ENCODE peak calls at places on chromosomes 12 and 14, in seven cellular contexts. V, J, M, H, W, R and I are unnamed samples.

GRCh38 chr12:132582582-132583279 is 27.7 kb downstream of the LRCOL1 start:
- DNase-seq in V (no peak), J (no peak), M (no peak), H (no peak), W (no peak), R (no peak), I (no peak)

GRCh38 chr12:22797686-22798085 is 172.7 kb downstream of the ETNK1 start:
- DNase-seq in V (no peak), J (no peak), M (no peak), H (no peak), W (no peak), R (no peak), I (no peak)

GRCh38 chr14:68608235-68608962 is 184.5 kb downstream of the ZFP36L1 start:
- DNase-seq in V (no peak), J (no peak), M (no peak), H (peak), W (no peak), R (peak), I (no peak)

GRCh38 chr14:89638888-89639287 is 221.9 kb upstream of the FOXN3 start:
- DNase-seq in V (no peak), J (no peak), M (no peak), H (no peak), W (no peak), R (no peak), I (no peak)

GRCh38 chr12:57237653-57237951 is 8.1 kb downstream of the SHMT2 start:
- DNase-seq in V (no peak), J (no peak), M (no peak), H (no peak), W (no peak), R (no peak), I (no peak)

GRCh38 chr12:24081092-24081529 is 131.6 kb upstream of the SOX5 start:
- DNase-seq in V (no peak), J (no peak), M (no peak), H (no peak), W (no peak), R (no peak), I (no peak)

GRCh38 chr14:20454359-20454644 is 310 bp downstream of the OSGEP start:
- DNase-seq in V (peak), J (peak), M (peak), H (no peak), W (peak), R (no peak), I (no peak)

GRCh38 chr12:112665971-112666370 is 125.6 kb upstream of the RPH3A start:
- DNase-seq in V (no peak), J (no peak), M (no peak), H (no peak), W (no peak), R (no peak), I (no peak)

DNA sequence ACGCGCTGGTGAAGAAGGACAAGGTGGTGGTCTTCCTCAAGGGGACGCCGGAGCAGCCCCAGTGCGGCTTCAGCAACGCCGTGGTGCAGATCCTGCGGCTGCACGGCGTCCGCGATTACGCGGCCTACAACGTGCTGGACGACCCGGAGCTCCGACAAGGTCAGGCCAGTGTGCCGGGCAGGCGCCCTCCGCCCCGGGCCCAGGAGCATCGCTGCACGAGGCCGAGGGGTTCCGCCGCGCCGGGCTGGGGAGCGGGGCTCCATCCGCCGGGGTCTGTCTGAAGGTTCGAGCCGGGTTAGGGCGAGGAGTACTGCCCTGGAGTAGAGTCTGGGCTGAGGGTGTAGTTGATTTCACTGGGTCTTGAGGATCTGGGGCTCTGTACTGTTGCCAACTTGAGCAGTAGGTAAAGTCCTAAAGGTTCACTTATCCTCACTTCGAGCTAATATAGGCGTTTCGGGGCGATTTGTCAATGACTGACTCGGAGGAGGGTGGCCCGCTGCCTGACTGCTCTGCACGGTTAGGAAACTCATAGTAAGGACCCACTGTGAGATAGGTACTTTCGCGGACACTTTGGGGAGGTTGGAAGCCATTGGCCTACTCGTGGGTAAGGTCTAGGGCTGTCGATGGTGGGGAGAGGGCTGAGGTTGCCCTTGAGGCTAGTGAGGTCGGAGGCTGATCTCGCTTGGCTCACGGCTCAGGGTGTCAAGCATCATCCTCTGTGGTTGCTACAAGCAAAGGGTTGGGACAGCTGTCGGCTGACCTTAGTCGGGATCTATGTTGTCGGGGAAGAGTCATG is 574 bp downstream of the GLRX5 start:
- DNase-seq in V (no peak), J (no peak), M (no peak), H (no peak), W (no peak), R (peak), I (no peak)
- H3K27ac ChIP-seq in V (peak), J (peak), M (peak), H (peak), W (peak), R (peak), I (peak)

GRCh38 chr12:69345742-69346141 is 2.4 kb upstream of the LYZ start:
- DNase-seq in V (no peak), J (no peak), M (no peak), H (no peak), W (no peak), R (no peak), I (no peak)
- H3K27ac ChIP-seq in V (no peak), J (no peak), M (no peak), H (no peak), W (no peak), R (no peak), I (no peak)

GRCh38 chr12:62882696-62883095 is 52.3 kb downstream of the PPM1H start:
- DNase-seq in V (no peak), J (no peak), M (no peak), H (no peak), W (no peak), R (no peak), I (no peak)
- H3K27ac ChIP-seq in V (no peak), J (no peak), M (no peak), H (no peak), W (no peak), R (no peak), I (no peak)

DNA sequence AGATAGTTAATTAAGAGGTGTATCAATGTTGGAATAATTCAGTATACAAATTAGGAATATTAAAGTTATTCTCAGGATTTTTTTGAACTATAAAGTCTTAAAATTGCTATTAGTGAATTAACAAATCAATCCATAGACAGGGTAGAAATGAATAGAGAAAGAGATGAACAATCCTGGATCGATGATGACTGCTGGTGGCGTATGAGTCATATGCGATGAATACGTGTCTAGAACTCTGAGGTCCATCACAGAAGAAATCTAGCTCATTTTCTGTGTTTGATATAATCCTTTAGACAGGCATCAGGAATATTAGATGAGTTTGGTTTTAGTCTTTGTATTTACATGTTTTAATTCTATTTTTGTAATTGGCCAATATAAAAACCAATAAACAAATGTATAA is 85.4 kb upstream of the RTL1 start:
- DNase-seq in V (no peak), J (no peak), M (no peak), H (no peak), W (no peak), R (no peak), I (no peak)
- H3K27ac ChIP-seq in V (no peak), J (no peak), M (no peak), H (no peak), W (peak), R (no peak), I (no peak)

GRCh38 chr12:62684586-62685295 is 218.1 kb downstream of the MON2 start:
- DNase-seq in V (no peak), J (no peak), M (no peak), H (peak), W (no peak), R (peak), I (peak)
- H3K27ac ChIP-seq in V (no peak), J (no peak), M (no peak), H (peak), W (no peak), R (peak), I (peak)

GRCh38 chr12:70364695-70365397 is 1.2 kb upstream of the KCNMB4 start:
- DNase-seq in V (no peak), J (no peak), M (no peak), H (no peak), W (no peak), R (no peak), I (no peak)

GRCh38 chr12:70366581-70367267 is 634 bp downstream of the KCNMB4 start:
- DNase-seq in V (peak), J (peak), M (peak), H (peak), W (peak), R (peak), I (peak)

GRCh38 chr12:70365648-70366518 is at the start of gene KCNMB4:
- DNase-seq in V (peak), J (peak), M (peak), H (peak), W (peak), R (peak), I (peak)

GRCh38 chr12:70365398-70365647 is 767 bp upstream of the KCNMB4 start:
- DNase-seq in V (no peak), J (no peak), M (no peak), H (no peak), W (no peak), R (no peak), I (no peak)

DNA sequence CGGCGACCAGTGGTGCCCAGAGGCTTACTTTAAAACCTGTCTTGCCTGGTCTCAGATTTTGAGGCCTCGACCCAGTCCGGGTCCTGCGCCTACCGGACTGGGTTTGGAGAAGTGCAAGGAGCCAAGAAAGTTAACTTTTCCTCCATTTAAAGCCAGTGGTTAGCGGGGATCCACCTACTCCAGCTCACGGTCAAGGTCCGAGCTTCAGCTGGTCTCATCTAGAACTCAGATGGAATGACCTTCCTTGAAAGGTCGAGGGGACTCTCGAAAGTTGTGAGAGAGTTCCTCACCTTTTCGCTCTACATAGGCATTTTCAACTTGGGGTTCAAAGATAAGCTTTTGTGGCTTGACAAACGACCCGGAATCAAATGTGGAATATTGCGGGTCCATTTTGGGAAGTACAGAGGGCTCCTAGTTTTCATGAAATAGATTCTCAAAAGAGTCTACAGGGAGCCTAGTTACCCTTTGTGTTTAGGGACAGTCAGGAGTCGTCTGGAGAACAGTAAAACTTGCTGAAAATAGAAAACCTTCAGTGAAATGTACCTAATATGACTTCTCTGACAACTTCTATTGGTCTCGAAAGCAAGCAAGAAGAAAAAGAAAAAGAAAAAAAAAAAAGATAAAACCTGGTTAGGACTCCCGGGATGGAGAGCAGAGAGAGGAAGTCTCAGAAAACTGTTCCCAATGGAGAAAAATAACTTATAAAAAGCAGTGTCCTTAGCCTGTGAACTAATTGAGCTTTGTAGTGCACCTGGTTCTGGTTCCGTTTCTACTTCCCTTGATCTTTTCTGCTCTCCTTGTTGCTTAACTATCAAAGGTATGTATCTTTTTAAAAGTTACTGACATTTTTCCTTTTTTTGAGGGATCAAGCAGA is 1.4 kb downstream of the KCNMB4 start:
- DNase-seq in V (no peak), J (no peak), M (peak), H (no peak), W (peak), R (no peak), I (no peak)
- H3K27ac ChIP-seq in V (peak), J (no peak), M (no peak), H (no peak), W (no peak), R (peak), I (no peak)

DNA sequence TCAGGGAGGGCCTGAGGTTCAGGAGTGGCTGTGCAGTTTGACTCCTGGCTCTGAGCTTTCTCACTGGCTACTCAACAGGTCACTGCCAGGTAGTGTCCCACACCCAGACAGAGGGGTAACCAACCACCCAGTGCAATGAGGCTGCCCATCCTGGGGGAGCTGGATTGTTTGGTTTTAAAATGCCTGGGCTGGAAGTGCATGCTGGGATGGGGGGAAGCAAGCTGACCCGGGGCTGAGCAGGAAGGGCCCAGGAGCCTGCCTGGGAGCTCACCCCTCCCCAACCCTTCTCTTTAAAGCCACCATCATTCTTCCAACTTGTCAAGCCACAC is 12.6 kb upstream of the ABHD12B start:
- DNase-seq in V (no peak), J (no peak), M (no peak), H (no peak), W (no peak), R (no peak), I (no peak)
- H3K27ac ChIP-seq in V (no peak), J (peak), M (peak), H (peak), W (peak), R (peak), I (peak)

DNA sequence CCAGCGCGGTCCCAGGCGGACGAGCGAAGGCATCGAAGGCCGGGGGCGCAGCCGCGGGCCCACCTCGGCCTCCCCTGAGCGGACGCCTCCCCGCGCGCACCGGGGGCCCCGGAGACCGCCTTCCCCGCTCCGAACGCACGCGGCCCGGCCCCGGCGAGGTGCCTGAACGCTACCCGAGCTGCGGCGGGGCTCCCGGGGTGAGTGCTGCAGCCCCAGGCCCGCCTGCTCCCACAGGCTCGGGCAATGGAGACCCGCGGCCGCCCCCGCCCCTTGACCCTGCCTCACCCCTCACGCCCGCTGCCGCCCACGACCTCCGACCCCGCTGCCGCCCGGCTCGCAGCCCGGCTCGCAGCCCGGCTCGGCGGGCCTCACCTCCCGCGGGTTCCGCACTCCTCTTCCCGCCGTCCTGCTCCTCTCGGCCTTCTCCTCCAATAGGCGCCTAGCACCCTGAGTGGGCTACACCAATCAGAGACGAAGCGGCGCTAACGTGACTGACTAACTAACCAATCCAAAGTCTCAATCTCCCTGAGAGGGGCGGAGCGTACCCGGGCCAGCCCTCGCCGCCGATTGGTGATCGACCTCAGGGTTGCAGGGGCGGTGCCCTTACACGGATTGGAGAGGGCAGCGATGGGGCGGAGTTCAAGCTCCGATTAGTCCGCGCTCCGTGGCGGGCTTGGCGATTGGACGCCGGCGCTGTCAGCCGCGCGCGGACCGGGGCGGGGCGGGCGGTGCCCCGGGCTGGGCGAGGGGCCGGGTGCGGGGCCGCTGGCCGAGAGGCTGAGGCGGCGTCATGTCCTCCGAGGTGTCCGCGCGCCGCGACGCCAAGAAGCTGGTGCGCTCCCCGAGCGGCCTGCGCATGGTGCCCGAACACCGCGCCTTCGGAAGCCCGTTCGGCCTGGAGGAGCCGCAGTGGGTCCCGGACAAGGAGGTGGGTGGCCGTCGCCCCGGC is at the start of the genes XRCC3 and ZFYVE21:
- DNase-seq in V (peak), J (peak), M (peak), H (peak), W (peak), R (peak), I (peak)
- H3K27ac ChIP-seq in V (peak), J (peak), M (peak), H (peak), W (peak), R (peak), I (peak)

DNA sequence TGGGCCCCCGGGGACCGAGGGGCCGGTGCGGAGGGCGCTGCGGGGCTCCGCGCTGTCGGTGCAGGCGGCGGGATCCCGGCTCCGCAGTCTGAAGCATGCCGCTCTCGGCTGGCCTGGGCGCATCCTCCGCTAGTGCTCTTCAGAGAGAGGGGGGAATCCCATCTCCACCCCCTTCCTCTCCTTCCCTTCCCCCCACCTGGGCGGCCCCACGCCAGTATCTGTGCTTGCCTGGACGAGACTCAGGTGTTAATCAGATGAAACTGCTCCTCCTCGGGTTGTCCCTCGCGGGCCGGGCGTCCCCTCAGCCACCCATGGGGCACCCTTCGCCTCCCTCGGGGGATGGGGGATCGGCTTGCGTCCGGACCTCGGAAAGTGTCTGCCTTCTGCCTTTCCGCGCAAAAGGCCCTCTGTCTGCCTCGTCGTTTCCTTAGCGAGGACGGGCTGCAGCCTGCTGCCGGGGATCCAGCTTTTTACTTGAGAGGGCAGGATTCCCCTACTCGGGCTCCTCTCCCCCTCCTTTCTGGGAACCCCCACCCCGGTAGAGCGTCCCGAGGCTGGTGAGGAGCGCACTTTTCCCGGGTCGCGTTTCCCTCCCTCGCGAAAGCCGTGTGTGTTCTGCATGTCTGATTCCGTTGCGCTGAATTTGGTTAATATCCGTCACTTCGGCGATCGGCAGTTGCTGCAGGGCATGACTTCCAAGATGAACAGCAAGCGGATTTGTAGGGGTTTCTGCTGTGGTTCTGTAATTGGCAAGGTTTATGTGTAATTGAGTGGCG is 1.1 kb downstream of the GPHN start:
- DNase-seq in V (peak), J (peak), M (peak), H (peak), W (peak), R (peak), I (peak)
- H3K27ac ChIP-seq in V (no peak), J (peak), M (no peak), H (peak), W (peak), R (peak), I (peak)

DNA sequence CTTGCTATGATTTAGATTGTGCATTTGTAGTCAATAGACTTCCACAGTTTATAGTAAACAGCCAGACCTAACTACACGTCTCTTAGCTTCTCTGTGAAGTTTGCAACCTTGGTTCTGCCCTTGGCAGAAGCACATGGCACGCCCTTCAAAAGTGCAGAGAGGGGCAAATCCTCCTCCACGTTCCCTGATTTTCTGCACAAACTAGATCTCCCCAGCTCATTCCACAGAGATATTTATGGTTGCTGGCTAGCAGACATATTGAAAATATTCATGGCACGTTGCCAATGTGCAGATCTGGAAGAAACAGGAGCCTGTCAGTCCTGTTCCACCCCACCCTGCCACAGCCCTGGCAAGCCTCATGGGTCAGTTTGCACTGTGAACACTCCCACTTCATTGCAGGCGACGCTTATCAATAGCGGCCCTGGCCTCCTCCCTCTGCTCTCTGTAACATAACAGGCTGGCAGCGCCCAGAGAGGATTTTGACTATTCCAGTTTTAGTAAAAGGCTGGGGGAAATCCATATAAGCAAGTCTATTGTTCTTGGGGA is 6.5 kb upstream of the LGALS3 start:
- DNase-seq in V (no peak), J (peak), M (peak), H (peak), W (peak), R (peak), I (no peak)
- H3K27ac ChIP-seq in V (no peak), J (peak), M (no peak), H (peak), W (peak), R (peak), I (peak)